ENCODE peak calls at places on chromosomes 6 and 20, in eight cellular contexts. G is left cardiac atrium; V is HEK293T; F is GM04504; O is Right ventricle myocardium superior; E is stimulated activated CD4-positive, alpha-beta T cell treated with anti-CD3 and anti-CD28 coated beads, Interleukin-15, amount 100 ng/mL, for 24 hours; T is cardiac fibroblast; H is activated CD4-positive, alpha-beta T cell treated with anti-CD3 and anti-CD28 coated beads, Interleukin-2, amount 10 ng/mL, durations not matched to agents 24 days and 14 days. R is an unnamed sample.

GRCh38 chr20:58199058-58199457 is 29.4 kb downstream of the ANKRD60 start:
- DNase-seq in F (no peak), T (no peak), G (no peak), V (no peak), H (no peak), E (no peak), O (peak), R (no peak)

GRCh38 chr6:2900821-2901644 is 2.1 kb downstream of the SERPINB9 start:
- DNase-seq in T (peak), F (no peak), G (peak), O (no peak), V (no peak), H (peak), E (no peak), R (no peak)

GRCh38 chr6:24524801-24525200 is 30.0 kb downstream of the ALDH5A1 start:
- DNase-seq in T (peak), F (peak), G (no peak), H (peak), O (no peak), E (peak), V (peak), R (peak)

GRCh38 chr20:20148774-20149173 is 96.4 kb downstream of the CFAP61 start:
- DNase-seq in T (no peak), G (no peak), E (no peak), V (no peak), H (no peak), O (no peak), F (no peak), R (no peak)

GRCh38 chr6:90079555-90080490 is 185.6 kb downstream of the GJA10 start:
- DNase-seq in H (peak), V (no peak), G (no peak), T (no peak), O (no peak), E (peak), F (no peak), R (no peak)

GRCh38 chr20:57211949-57212889 is 54.2 kb downstream of the BMP7 start:
- DNase-seq in E (no peak), T (peak), O (peak), V (peak), H (no peak), F (peak), G (peak), R (peak)

GRCh38 chr6:107495196-107495643 is 5.3 kb downstream of the SOBP start:
- DNase-seq in O (peak), H (peak), G (peak), T (peak), V (no peak), F (no peak), E (no peak), R (no peak)

GRCh38 chr6:63066053-63066704 is 145.1 kb upstream of the FKBP1C start:
- DNase-seq in T (no peak), O (no peak), G (no peak), F (no peak), V (no peak), H (no peak), E (no peak), R (peak)

GRCh38 chr6:109471105-109471810 is 11.8 kb downstream of the ZBTB24 start:
- DNase-seq in O (no peak), H (no peak), E (no peak), F (no peak), G (no peak), T (no peak), V (no peak), R (no peak)

GRCh38 chr6:30889921-30890645 is 5.8 kb downstream of the DDR1 start:
- DNase-seq in T (no peak), E (no peak), F (no peak), H (no peak), G (no peak), O (no peak), V (no peak), R (no peak)

GRCh38 chr6:90415178-90415577 is 118.5 kb upstream of the BACH2 start:
- DNase-seq in E (no peak), T (no peak), G (no peak), H (no peak), V (no peak), O (no peak), F (no peak), R (no peak)

R was measured in hepatocyte.